ENCODE peak calls at places on chromosomes 16 and 17, in seven cellular contexts. One of them, this sample, is unnamed.

GRCh38 chr17:8499171-8499570 is 63.5 kb downstream of the NDEL1 start:
- DNase-seq in stimulated activated effector memory CD8-positive, alpha-beta T cell treated with anti-CD3 and anti-CD28 coated beads, Interleukin-12 subunit alpha, Interleukin-12 subunit beta, amount 100 ng/mL, for 72 hours: no peak
- DNase-seq in right cardiac atrium: no peak
- DNase-seq in H9: no peak
- DNase-seq in RPMI7951: no peak
- DNase-seq in body of pancreas: no peak
- DNase-seq in nephron progenitor cell: no peak
- DNase-seq in this sample: no peak

GRCh38 chr16:6880263-6880662 is 452.4 kb upstream of the RBFOX1 start:
- DNase-seq in nephron progenitor cell: no peak
- DNase-seq in stimulated activated effector memory CD8-positive, alpha-beta T cell treated with anti-CD3 and anti-CD28 coated beads, Interleukin-12 subunit alpha, Interleukin-12 subunit beta, amount 100 ng/mL, for 72 hours: no peak
- DNase-seq in right cardiac atrium: no peak
- DNase-seq in body of pancreas: no peak
- DNase-seq in RPMI7951: no peak
- DNase-seq in H9: no peak
- DNase-seq in this sample: no peak

GRCh38 chr17:82929676-82930042 is 89.8 kb upstream of the ZNF750 start:
- DNase-seq in H9: no peak
- DNase-seq in RPMI7951: no peak
- DNase-seq in right cardiac atrium: peak; percentile 37
- DNase-seq in stimulated activated effector memory CD8-positive, alpha-beta T cell treated with anti-CD3 and anti-CD28 coated beads, Interleukin-12 subunit alpha, Interleukin-12 subunit beta, amount 100 ng/mL, for 72 hours: no peak
- DNase-seq in body of pancreas: no peak
- DNase-seq in nephron progenitor cell: no peak
- DNase-seq in this sample: no peak

GRCh38 chr16:69120096-69120664 is 12.2 kb downstream of the CHTF8 start:
- DNase-seq in RPMI7951: no peak
- DNase-seq in body of pancreas: no peak
- DNase-seq in nephron progenitor cell: no peak
- DNase-seq in stimulated activated effector memory CD8-positive, alpha-beta T cell treated with anti-CD3 and anti-CD28 coated beads, Interleukin-12 subunit alpha, Interleukin-12 subunit beta, amount 100 ng/mL, for 72 hours: no peak
- DNase-seq in right cardiac atrium: no peak
- DNase-seq in H9: no peak
- DNase-seq in this sample: peak; percentile 56

GRCh38 chr17:63552211-63552610 is 1.9 kb downstream of the DCAF7 start:
- DNase-seq in body of pancreas: no peak
- DNase-seq in right cardiac atrium: no peak
- DNase-seq in stimulated activated effector memory CD8-positive, alpha-beta T cell treated with anti-CD3 and anti-CD28 coated beads, Interleukin-12 subunit alpha, Interleukin-12 subunit beta, amount 100 ng/mL, for 72 hours: no peak
- DNase-seq in RPMI7951: no peak
- DNase-seq in nephron progenitor cell: no peak
- DNase-seq in H9: no peak
- DNase-seq in this sample: no peak

GRCh38 chr16:30184430-30185140 is 1.2 kb downstream of the CORO1A start:
- DNase-seq in nephron progenitor cell: no peak
- DNase-seq in RPMI7951: no peak
- DNase-seq in H9: no peak
- DNase-seq in right cardiac atrium: peak; percentile 73
- DNase-seq in stimulated activated effector memory CD8-positive, alpha-beta T cell treated with anti-CD3 and anti-CD28 coated beads, Interleukin-12 subunit alpha, Interleukin-12 subunit beta, amount 100 ng/mL, for 72 hours: no peak
- DNase-seq in body of pancreas: peak; percentile 31
- DNase-seq in this sample: peak; percentile 80

GRCh38 chr16:87127061-87127765 is 190.0 kb downstream of the C16orf95 start:
- DNase-seq in H9: no peak
- DNase-seq in nephron progenitor cell: no peak
- DNase-seq in RPMI7951: peak; percentile 35
- DNase-seq in body of pancreas: peak; percentile 17
- DNase-seq in stimulated activated effector memory CD8-positive, alpha-beta T cell treated with anti-CD3 and anti-CD28 coated beads, Interleukin-12 subunit alpha, Interleukin-12 subunit beta, amount 100 ng/mL, for 72 hours: no peak
- DNase-seq in right cardiac atrium: peak; percentile 82
- DNase-seq in this sample: peak; percentile 81

GRCh38 chr17:44212507-44213402 is 6.7 kb downstream of the UBTF start:
- DNase-seq in body of pancreas: no peak
- DNase-seq in nephron progenitor cell: no peak
- DNase-seq in H9: no peak
- DNase-seq in RPMI7951: no peak
- DNase-seq in stimulated activated effector memory CD8-positive, alpha-beta T cell treated with anti-CD3 and anti-CD28 coated beads, Interleukin-12 subunit alpha, Interleukin-12 subunit beta, amount 100 ng/mL, for 72 hours: no peak
- DNase-seq in right cardiac atrium: no peak
- DNase-seq in this sample: no peak

GRCh38 chr17:835263-835662 is 53.1 kb downstream of the MRM3 start:
- DNase-seq in body of pancreas: peak; percentile 50
- DNase-seq in stimulated activated effector memory CD8-positive, alpha-beta T cell treated with anti-CD3 and anti-CD28 coated beads, Interleukin-12 subunit alpha, Interleukin-12 subunit beta, amount 100 ng/mL, for 72 hours: no peak
- DNase-seq in nephron progenitor cell: no peak
- DNase-seq in H9: peak; percentile 74
- DNase-seq in right cardiac atrium: no peak
- DNase-seq in RPMI7951: peak; percentile 97
- DNase-seq in this sample: no peak

GRCh38 chr17:21525464-21526130 is 149.4 kb downstream of the KCNJ12 start:
- DNase-seq in stimulated activated effector memory CD8-positive, alpha-beta T cell treated with anti-CD3 and anti-CD28 coated beads, Interleukin-12 subunit alpha, Interleukin-12 subunit beta, amount 100 ng/mL, for 72 hours: no peak
- DNase-seq in RPMI7951: no peak
- DNase-seq in right cardiac atrium: no peak
- DNase-seq in H9: no peak
- DNase-seq in nephron progenitor cell: no peak
- DNase-seq in body of pancreas: no peak
- DNase-seq in this sample: no peak

GRCh38 chr17:71392715-71393567 is 727.9 kb upstream of the SOX9 start:
- DNase-seq in right cardiac atrium: no peak
- DNase-seq in RPMI7951: no peak
- DNase-seq in nephron progenitor cell: no peak
- DNase-seq in H9: no peak
- DNase-seq in stimulated activated effector memory CD8-positive, alpha-beta T cell treated with anti-CD3 and anti-CD28 coated beads, Interleukin-12 subunit alpha, Interleukin-12 subunit beta, amount 100 ng/mL, for 72 hours: no peak
- DNase-seq in body of pancreas: no peak
- DNase-seq in this sample: no peak

GRCh38 chr17:34703533-34703932 is 124.2 kb downstream of the TMEM132E start:
- DNase-seq in right cardiac atrium: no peak
- DNase-seq in RPMI7951: peak; percentile 41
- DNase-seq in body of pancreas: peak; percentile 12
- DNase-seq in H9: peak; percentile 76
- DNase-seq in stimulated activated effector memory CD8-positive, alpha-beta T cell treated with anti-CD3 and anti-CD28 coated beads, Interleukin-12 subunit alpha, Interleukin-12 subunit beta, amount 100 ng/mL, for 72 hours: no peak
- DNase-seq in nephron progenitor cell: peak; percentile 93
- DNase-seq in this sample: no peak

GRCh38 chr17:75753514-75754377 is 11.2 kb downstream of the GALK1 start:
- DNase-seq in nephron progenitor cell: peak; percentile 83
- DNase-seq in stimulated activated effector memory CD8-positive, alpha-beta T cell treated with anti-CD3 and anti-CD28 coated beads, Interleukin-12 subunit alpha, Interleukin-12 subunit beta, amount 100 ng/mL, for 72 hours: peak; percentile 75
- DNase-seq in right cardiac atrium: peak; percentile 92
- DNase-seq in body of pancreas: peak; percentile 69
- DNase-seq in RPMI7951: peak; percentile 68
- DNase-seq in H9: peak; percentile 92
- DNase-seq in this sample: peak; percentile 92